ENCODE peak calls at places on chromosomes 13 and 19, in eight cellular contexts. One of them, this sample, is unnamed.

GRCh38 chr19:41871573-41872383 is 5.3 kb upstream of the CD79A start:
- DNase-seq in HS-27A: no peak
- DNase-seq in kidney epithelial cell: no peak
- DNase-seq in MCF 10A: peak
- DNase-seq in fibroblast of pulmonary artery: no peak
- DNase-seq in psoas muscle: peak
- DNase-seq in fibroblast of gingiva: no peak
- DNase-seq in retina: no peak
- DNase-seq in this sample: no peak

GRCh38 chr19:30936276-30936675 is 413.0 kb downstream of the TSHZ3 start:
- DNase-seq in HS-27A: no peak
- DNase-seq in kidney epithelial cell: no peak
- DNase-seq in MCF 10A: no peak
- DNase-seq in fibroblast of pulmonary artery: no peak
- DNase-seq in psoas muscle: no peak
- DNase-seq in fibroblast of gingiva: no peak
- DNase-seq in retina: no peak
- DNase-seq in this sample: no peak

GRCh38 chr19:8973501-8974091 is 36.6 kb downstream of the MUC16 start:
- DNase-seq in HS-27A: no peak
- DNase-seq in kidney epithelial cell: no peak
- DNase-seq in MCF 10A: peak
- DNase-seq in fibroblast of pulmonary artery: peak
- DNase-seq in psoas muscle: no peak
- DNase-seq in fibroblast of gingiva: no peak
- DNase-seq in retina: no peak
- DNase-seq in this sample: no peak

GRCh38 chr13:60043262-60043661 is 120.5 kb downstream of the DIAPH3 start:
- DNase-seq in HS-27A: no peak
- DNase-seq in kidney epithelial cell: no peak
- DNase-seq in MCF 10A: no peak
- DNase-seq in fibroblast of pulmonary artery: peak
- DNase-seq in psoas muscle: no peak
- DNase-seq in fibroblast of gingiva: peak
- DNase-seq in retina: no peak
- DNase-seq in this sample: no peak

GRCh38 chr13:99256709-99257108 is 1.5 kb downstream of the GPR18 start:
- DNase-seq in HS-27A: no peak
- DNase-seq in kidney epithelial cell: no peak
- DNase-seq in MCF 10A: no peak
- DNase-seq in fibroblast of pulmonary artery: peak
- DNase-seq in psoas muscle: no peak
- DNase-seq in fibroblast of gingiva: peak
- DNase-seq in retina: no peak
- DNase-seq in this sample: no peak

GRCh38 chr13:40812724-40813445 is 23.5 kb downstream of the SLC25A15 start:
- DNase-seq in HS-27A: no peak
- DNase-seq in kidney epithelial cell: peak
- DNase-seq in MCF 10A: peak
- DNase-seq in fibroblast of pulmonary artery: no peak
- DNase-seq in psoas muscle: no peak
- DNase-seq in fibroblast of gingiva: no peak
- DNase-seq in retina: no peak
- DNase-seq in this sample: no peak

GRCh38 chr19:1076951-1077350 is 10.0 kb downstream of the ARHGAP45 start:
- DNase-seq in HS-27A: no peak
- DNase-seq in kidney epithelial cell: no peak
- DNase-seq in MCF 10A: peak
- DNase-seq in fibroblast of pulmonary artery: no peak
- DNase-seq in psoas muscle: peak
- DNase-seq in fibroblast of gingiva: no peak
- DNase-seq in retina: no peak
- DNase-seq in this sample: no peak

GRCh38 chr13:99827011-99827410 is 144.6 kb downstream of the ZIC5 start:
- DNase-seq in HS-27A: no peak
- DNase-seq in kidney epithelial cell: no peak
- DNase-seq in MCF 10A: no peak
- DNase-seq in fibroblast of pulmonary artery: no peak
- DNase-seq in psoas muscle: no peak
- DNase-seq in fibroblast of gingiva: no peak
- DNase-seq in retina: no peak
- DNase-seq in this sample: no peak

GRCh38 chr19:33621811-33622504 is at the start of gene CHST8:
- DNase-seq in HS-27A: no peak
- DNase-seq in kidney epithelial cell: no peak
- DNase-seq in MCF 10A: no peak
- DNase-seq in fibroblast of pulmonary artery: peak
- DNase-seq in psoas muscle: peak
- DNase-seq in fibroblast of gingiva: no peak
- DNase-seq in retina: peak
- DNase-seq in this sample: peak

GRCh38 chr19:31335716-31336115 is 13.5 kb downstream of the TSHZ3 start:
- DNase-seq in HS-27A: no peak
- DNase-seq in kidney epithelial cell: no peak
- DNase-seq in MCF 10A: no peak
- DNase-seq in fibroblast of pulmonary artery: no peak
- DNase-seq in psoas muscle: no peak
- DNase-seq in fibroblast of gingiva: no peak
- DNase-seq in retina: no peak
- DNase-seq in this sample: no peak

GRCh38 chr13:36418022-36418805 is 14.1 kb upstream of the CCNA1 start:
- DNase-seq in HS-27A: no peak
- DNase-seq in kidney epithelial cell: no peak
- DNase-seq in MCF 10A: peak
- DNase-seq in fibroblast of pulmonary artery: peak
- DNase-seq in psoas muscle: no peak
- DNase-seq in fibroblast of gingiva: peak
- DNase-seq in retina: no peak
- DNase-seq in this sample: no peak

GRCh38 chr13:39776439-39776838 is 121.0 kb downstream of the COG6 start:
- DNase-seq in HS-27A: no peak
- DNase-seq in kidney epithelial cell: peak
- DNase-seq in MCF 10A: no peak
- DNase-seq in fibroblast of pulmonary artery: peak
- DNase-seq in psoas muscle: no peak
- DNase-seq in fibroblast of gingiva: peak
- DNase-seq in retina: no peak
- DNase-seq in this sample: no peak

GRCh38 chr13:75705395-75705794 is 69.3 kb downstream of the LMO7 start:
- DNase-seq in HS-27A: no peak
- DNase-seq in kidney epithelial cell: no peak
- DNase-seq in MCF 10A: peak
- DNase-seq in fibroblast of pulmonary artery: peak
- DNase-seq in psoas muscle: no peak
- DNase-seq in fibroblast of gingiva: peak
- DNase-seq in retina: no peak
- DNase-seq in this sample: no peak

GRCh38 chr13:80141114-80141849 is 199.6 kb downstream of the SPRY2 start:
- DNase-seq in HS-27A: no peak
- DNase-seq in kidney epithelial cell: no peak
- DNase-seq in MCF 10A: no peak
- DNase-seq in fibroblast of pulmonary artery: peak
- DNase-seq in psoas muscle: no peak
- DNase-seq in fibroblast of gingiva: peak
- DNase-seq in retina: peak
- DNase-seq in this sample: no peak

GRCh38 chr19:43966079-43966694 is 15.2 kb downstream of the ZNF221 start:
- DNase-seq in HS-27A: no peak
- DNase-seq in kidney epithelial cell: no peak
- DNase-seq in MCF 10A: no peak
- DNase-seq in fibroblast of pulmonary artery: peak
- DNase-seq in psoas muscle: no peak
- DNase-seq in fibroblast of gingiva: no peak
- DNase-seq in retina: no peak
- DNase-seq in this sample: no peak

GRCh38 chr13:21020176-21020575 is 41.2 kb downstream of the LATS2 start:
- DNase-seq in HS-27A: no peak
- DNase-seq in kidney epithelial cell: no peak
- DNase-seq in MCF 10A: no peak
- DNase-seq in fibroblast of pulmonary artery: no peak
- DNase-seq in psoas muscle: no peak
- DNase-seq in fibroblast of gingiva: no peak
- DNase-seq in retina: no peak
- DNase-seq in this sample: no peak

GRCh38 chr19:55539082-55539715 is 2.3 kb upstream of the SBK2 start:
- DNase-seq in HS-27A: no peak
- DNase-seq in kidney epithelial cell: no peak
- DNase-seq in MCF 10A: no peak
- DNase-seq in fibroblast of pulmonary artery: no peak
- DNase-seq in psoas muscle: no peak
- DNase-seq in fibroblast of gingiva: no peak
- DNase-seq in retina: no peak
- DNase-seq in this sample: no peak

GRCh38 chr13:75907044-75907443 is 270.9 kb downstream of the LMO7 start:
- DNase-seq in HS-27A: no peak
- DNase-seq in kidney epithelial cell: no peak
- DNase-seq in MCF 10A: no peak
- DNase-seq in fibroblast of pulmonary artery: no peak
- DNase-seq in psoas muscle: no peak
- DNase-seq in fibroblast of gingiva: no peak
- DNase-seq in retina: no peak
- DNase-seq in this sample: no peak

GRCh38 chr19:39199025-39199424 is 2.3 kb downstream of the NCCRP1 start:
- DNase-seq in HS-27A: peak
- DNase-seq in kidney epithelial cell: peak
- DNase-seq in MCF 10A: no peak
- DNase-seq in fibroblast of pulmonary artery: peak
- DNase-seq in psoas muscle: no peak
- DNase-seq in fibroblast of gingiva: peak
- DNase-seq in retina: no peak
- DNase-seq in this sample: no peak

GRCh38 chr19:46429999-46430398 is 1.3 kb upstream of the PNMA8C start:
- DNase-seq in HS-27A: no peak
- DNase-seq in kidney epithelial cell: no peak
- DNase-seq in MCF 10A: no peak
- DNase-seq in fibroblast of pulmonary artery: no peak
- DNase-seq in psoas muscle: no peak
- DNase-seq in fibroblast of gingiva: no peak
- DNase-seq in retina: no peak
- DNase-seq in this sample: no peak

GRCh38 chr19:10295305-10295846 is 5.6 kb downstream of the ICAM5 start:
- DNase-seq in HS-27A: no peak
- DNase-seq in kidney epithelial cell: no peak
- DNase-seq in MCF 10A: no peak
- DNase-seq in fibroblast of pulmonary artery: no peak
- DNase-seq in psoas muscle: no peak
- DNase-seq in fibroblast of gingiva: no peak
- DNase-seq in retina: peak
- DNase-seq in this sample: no peak

GRCh38 chr19:35935911-35936737 is at the start of gene LRFN3:
- DNase-seq in HS-27A: peak
- DNase-seq in kidney epithelial cell: no peak
- DNase-seq in MCF 10A: peak
- DNase-seq in fibroblast of pulmonary artery: peak
- DNase-seq in psoas muscle: peak
- DNase-seq in fibroblast of gingiva: peak
- DNase-seq in retina: peak
- DNase-seq in this sample: peak

GRCh38 chr19:40471111-40471510 is 4.3 kb downstream of the SPTBN4 start:
- DNase-seq in HS-27A: no peak
- DNase-seq in kidney epithelial cell: no peak
- DNase-seq in MCF 10A: no peak
- DNase-seq in fibroblast of pulmonary artery: no peak
- DNase-seq in psoas muscle: no peak
- DNase-seq in fibroblast of gingiva: no peak
- DNase-seq in retina: no peak
- DNase-seq in this sample: no peak

GRCh38 chr13:46109451-46109850 is 4.6 kb upstream of the CPB2 start:
- DNase-seq in HS-27A: no peak
- DNase-seq in kidney epithelial cell: no peak
- DNase-seq in MCF 10A: no peak
- DNase-seq in fibroblast of pulmonary artery: no peak
- DNase-seq in psoas muscle: no peak
- DNase-seq in fibroblast of gingiva: no peak
- DNase-seq in retina: no peak
- DNase-seq in this sample: no peak

GRCh38 chr13:99176309-99177276 is 24.1 kb upstream of the UBAC2 start:
- DNase-seq in HS-27A: no peak
- DNase-seq in kidney epithelial cell: no peak
- DNase-seq in MCF 10A: peak
- DNase-seq in fibroblast of pulmonary artery: peak
- DNase-seq in psoas muscle: peak
- DNase-seq in fibroblast of gingiva: peak
- DNase-seq in retina: peak
- DNase-seq in this sample: peak

GRCh38 chr13:30049692-30050091 is 199.3 kb upstream of the UBL3 start:
- DNase-seq in HS-27A: no peak
- DNase-seq in kidney epithelial cell: no peak
- DNase-seq in MCF 10A: peak
- DNase-seq in fibroblast of pulmonary artery: no peak
- DNase-seq in psoas muscle: no peak
- DNase-seq in fibroblast of gingiva: no peak
- DNase-seq in retina: no peak
- DNase-seq in this sample: no peak

GRCh38 chr13:67204731-67205130 is 25.4 kb downstream of the PCDH9 start:
- DNase-seq in HS-27A: no peak
- DNase-seq in kidney epithelial cell: no peak
- DNase-seq in MCF 10A: no peak
- DNase-seq in fibroblast of pulmonary artery: no peak
- DNase-seq in psoas muscle: no peak
- DNase-seq in fibroblast of gingiva: no peak
- DNase-seq in retina: no peak
- DNase-seq in this sample: no peak

GRCh38 chr19:35209646-35210045 is 18.9 kb downstream of the FAM187B start:
- DNase-seq in HS-27A: no peak
- DNase-seq in kidney epithelial cell: no peak
- DNase-seq in MCF 10A: no peak
- DNase-seq in fibroblast of pulmonary artery: no peak
- DNase-seq in psoas muscle: no peak
- DNase-seq in fibroblast of gingiva: no peak
- DNase-seq in retina: no peak
- DNase-seq in this sample: no peak

GRCh38 chr13:49897713-49898112 is 38.4 kb downstream of the SPRYD7 start:
- DNase-seq in HS-27A: no peak
- DNase-seq in kidney epithelial cell: no peak
- DNase-seq in MCF 10A: no peak
- DNase-seq in fibroblast of pulmonary artery: no peak
- DNase-seq in psoas muscle: no peak
- DNase-seq in fibroblast of gingiva: no peak
- DNase-seq in retina: no peak
- DNase-seq in this sample: no peak

GRCh38 chr19:29886535-29886934 is 55.5 kb upstream of the URI1 start:
- DNase-seq in HS-27A: no peak
- DNase-seq in kidney epithelial cell: no peak
- DNase-seq in MCF 10A: no peak
- DNase-seq in fibroblast of pulmonary artery: no peak
- DNase-seq in psoas muscle: no peak
- DNase-seq in fibroblast of gingiva: no peak
- DNase-seq in retina: no peak
- DNase-seq in this sample: no peak